ENCODE peak calls at places on chromosomes 3 and 15, in five cellular contexts. One of them, this sample, is unnamed.

GRCh38 chr3:156898296-156898880 is 72.2 kb downstream of the LEKR1 start:
- DNase-seq in activated CD4-positive, alpha-beta memory T cell treated with anti-CD3 and anti-CD28 coated beads, Interleukin-2, amount 10 ng/mL, durations not matched to agents 7 days and 5 days: no peak
- DNase-seq in AG04450: no peak
- DNase-seq in GM10248: no peak
- DNase-seq in M059J: peak
- DNase-seq in this sample: no peak

GRCh38 chr15:70061696-70062270 is 35.9 kb downstream of the TLE3 start:
- DNase-seq in M059J: no peak
- DNase-seq in AG04450: no peak
- DNase-seq in activated CD4-positive, alpha-beta memory T cell treated with anti-CD3 and anti-CD28 coated beads, Interleukin-2, amount 10 ng/mL, durations not matched to agents 7 days and 5 days: no peak
- DNase-seq in GM10248: no peak
- DNase-seq in this sample: no peak

GRCh38 chr3:141959531-141959920 is 83.1 kb downstream of the ATP1B3 start:
- DNase-seq in M059J: peak
- DNase-seq in AG04450: no peak
- DNase-seq in activated CD4-positive, alpha-beta memory T cell treated with anti-CD3 and anti-CD28 coated beads, Interleukin-2, amount 10 ng/mL, durations not matched to agents 7 days and 5 days: no peak
- DNase-seq in GM10248: no peak
- DNase-seq in this sample: no peak

GRCh38 chr3:128011140-128011539 is 41.1 kb upstream of the SEC61A1 start:
- DNase-seq in M059J: peak
- DNase-seq in activated CD4-positive, alpha-beta memory T cell treated with anti-CD3 and anti-CD28 coated beads, Interleukin-2, amount 10 ng/mL, durations not matched to agents 7 days and 5 days: peak
- DNase-seq in GM10248: no peak
- DNase-seq in AG04450: no peak
- DNase-seq in this sample: no peak

GRCh38 chr15:33310481-33311311 is at the start of gene RYR3:
- DNase-seq in AG04450: no peak
- DNase-seq in activated CD4-positive, alpha-beta memory T cell treated with anti-CD3 and anti-CD28 coated beads, Interleukin-2, amount 10 ng/mL, durations not matched to agents 7 days and 5 days: no peak
- DNase-seq in GM10248: no peak
- DNase-seq in M059J: no peak
- DNase-seq in this sample: no peak

GRCh38 chr3:27724459-27725197 is 2.5 kb upstream of the EOMES start:
- DNase-seq in M059J: no peak
- DNase-seq in activated CD4-positive, alpha-beta memory T cell treated with anti-CD3 and anti-CD28 coated beads, Interleukin-2, amount 10 ng/mL, durations not matched to agents 7 days and 5 days: no peak
- DNase-seq in AG04450: no peak
- DNase-seq in GM10248: no peak
- DNase-seq in this sample: no peak

GRCh38 chr15:88299502-88299901 is 43.0 kb upstream of the NTRK3 start:
- DNase-seq in GM10248: no peak
- DNase-seq in activated CD4-positive, alpha-beta memory T cell treated with anti-CD3 and anti-CD28 coated beads, Interleukin-2, amount 10 ng/mL, durations not matched to agents 7 days and 5 days: no peak
- DNase-seq in AG04450: no peak
- DNase-seq in M059J: no peak
- DNase-seq in this sample: no peak

GRCh38 chr15:36798789-36799188 is 219.4 kb downstream of the CDIN1 start:
- DNase-seq in AG04450: no peak
- DNase-seq in activated CD4-positive, alpha-beta memory T cell treated with anti-CD3 and anti-CD28 coated beads, Interleukin-2, amount 10 ng/mL, durations not matched to agents 7 days and 5 days: no peak
- DNase-seq in GM10248: no peak
- DNase-seq in M059J: peak
- DNase-seq in this sample: no peak

GRCh38 chr3:3305087-3305486 is 125.6 kb upstream of the CRBN start:
- DNase-seq in AG04450: no peak
- DNase-seq in GM10248: no peak
- DNase-seq in M059J: no peak
- DNase-seq in activated CD4-positive, alpha-beta memory T cell treated with anti-CD3 and anti-CD28 coated beads, Interleukin-2, amount 10 ng/mL, durations not matched to agents 7 days and 5 days: no peak
- DNase-seq in this sample: no peak

This sample was measured in NK-92 treated with Interleukin-12 subunit alpha and Interleukin-12 subunit beta, amount 100 ng/mL, for 24 hours.